ENCODE peak calls at places on chromosomes 16 and 17, in nine cellular contexts. One of them, this sample, is unnamed.
A peak's percentile ranks its signal among the peaks of the same experiment; 100 is the strongest.

GRCh38 chr17:16486373-16487250 is 5.4 kb downstream of the LRRC75A start:
- DNase-seq in epithelial cell of esophagus: peak; percentile 74
- DNase-seq in stimulated activated CD8-positive, alpha-beta memory T cell treated with anti-CD3 and anti-CD28 coated beads, Interleukin-15, amount 100 ng/mL, for 48 hours: no peak
- DNase-seq in IMR-90: peak; percentile 44
- DNase-seq in MG63: peak; percentile 68
- DNase-seq in RCC 7860: peak; percentile 84
- DNase-seq in A549: peak; percentile 38
- DNase-seq in activated T-helper 1 cell treated with Interleukin-2 at 50 U/mL for 16 hours: no peak
- DNase-seq in fibroblast of the aortic adventitia: peak; percentile 77
- DNase-seq in this sample: peak; percentile 63

GRCh38 chr16:28108590-28109247 is 45.2 kb upstream of the GSG1L start:
- DNase-seq in epithelial cell of esophagus: no peak
- DNase-seq in stimulated activated CD8-positive, alpha-beta memory T cell treated with anti-CD3 and anti-CD28 coated beads, Interleukin-15, amount 100 ng/mL, for 48 hours: no peak
- DNase-seq in IMR-90: no peak
- DNase-seq in MG63: no peak
- DNase-seq in RCC 7860: no peak
- DNase-seq in A549: no peak
- DNase-seq in activated T-helper 1 cell treated with Interleukin-2 at 50 U/mL for 16 hours: no peak
- DNase-seq in fibroblast of the aortic adventitia: no peak
- DNase-seq in this sample: no peak

GRCh38 chr16:377419-377951 is 4.3 kb downstream of the PGAP6 start:
- DNase-seq in epithelial cell of esophagus: no peak
- DNase-seq in stimulated activated CD8-positive, alpha-beta memory T cell treated with anti-CD3 and anti-CD28 coated beads, Interleukin-15, amount 100 ng/mL, for 48 hours: no peak
- DNase-seq in IMR-90: no peak
- DNase-seq in MG63: no peak
- DNase-seq in RCC 7860: no peak
- DNase-seq in A549: no peak
- DNase-seq in activated T-helper 1 cell treated with Interleukin-2 at 50 U/mL for 16 hours: no peak
- DNase-seq in fibroblast of the aortic adventitia: no peak
- DNase-seq in this sample: no peak

GRCh38 chr17:49465352-49465751 is 29.7 kb upstream of the NGFR start:
- DNase-seq in epithelial cell of esophagus: no peak
- DNase-seq in stimulated activated CD8-positive, alpha-beta memory T cell treated with anti-CD3 and anti-CD28 coated beads, Interleukin-15, amount 100 ng/mL, for 48 hours: no peak
- DNase-seq in IMR-90: no peak
- DNase-seq in MG63: no peak
- DNase-seq in RCC 7860: no peak
- DNase-seq in A549: no peak
- DNase-seq in activated T-helper 1 cell treated with Interleukin-2 at 50 U/mL for 16 hours: no peak
- DNase-seq in fibroblast of the aortic adventitia: no peak
- DNase-seq in this sample: no peak

GRCh38 chr16:82841108-82841507 is 214.3 kb downstream of the CDH13 start:
- DNase-seq in epithelial cell of esophagus: no peak
- DNase-seq in stimulated activated CD8-positive, alpha-beta memory T cell treated with anti-CD3 and anti-CD28 coated beads, Interleukin-15, amount 100 ng/mL, for 48 hours: no peak
- DNase-seq in IMR-90: no peak
- DNase-seq in MG63: no peak
- DNase-seq in RCC 7860: no peak
- DNase-seq in A549: no peak
- DNase-seq in activated T-helper 1 cell treated with Interleukin-2 at 50 U/mL for 16 hours: no peak
- DNase-seq in fibroblast of the aortic adventitia: no peak
- DNase-seq in this sample: no peak

GRCh38 chr16:64172191-64172590 is 949.7 kb downstream of the CDH11 start:
- DNase-seq in epithelial cell of esophagus: no peak
- DNase-seq in stimulated activated CD8-positive, alpha-beta memory T cell treated with anti-CD3 and anti-CD28 coated beads, Interleukin-15, amount 100 ng/mL, for 48 hours: no peak
- DNase-seq in IMR-90: no peak
- DNase-seq in MG63: no peak
- DNase-seq in RCC 7860: no peak
- DNase-seq in A549: no peak
- DNase-seq in activated T-helper 1 cell treated with Interleukin-2 at 50 U/mL for 16 hours: no peak
- DNase-seq in fibroblast of the aortic adventitia: no peak
- DNase-seq in this sample: no peak

GRCh38 chr16:11497329-11497805 is 89.4 kb downstream of the LITAF start:
- DNase-seq in epithelial cell of esophagus: peak; percentile 96
- DNase-seq in stimulated activated CD8-positive, alpha-beta memory T cell treated with anti-CD3 and anti-CD28 coated beads, Interleukin-15, amount 100 ng/mL, for 48 hours: no peak
- DNase-seq in IMR-90: peak; percentile 56
- DNase-seq in MG63: peak; percentile 100
- DNase-seq in RCC 7860: peak; percentile 92
- DNase-seq in A549: peak; percentile 92
- DNase-seq in activated T-helper 1 cell treated with Interleukin-2 at 50 U/mL for 16 hours: no peak
- DNase-seq in fibroblast of the aortic adventitia: peak; percentile 60
- DNase-seq in this sample: peak; percentile 54

GRCh38 chr17:2054740-2055493 is at the start of gene HIC1:
- DNase-seq in epithelial cell of esophagus: peak; percentile 72
- DNase-seq in stimulated activated CD8-positive, alpha-beta memory T cell treated with anti-CD3 and anti-CD28 coated beads, Interleukin-15, amount 100 ng/mL, for 48 hours: peak; percentile 73
- DNase-seq in IMR-90: peak; percentile 73
- DNase-seq in MG63: peak; percentile 69
- DNase-seq in RCC 7860: peak; percentile 36
- DNase-seq in A549: peak; percentile 74
- DNase-seq in activated T-helper 1 cell treated with Interleukin-2 at 50 U/mL for 16 hours: peak; percentile 70
- DNase-seq in fibroblast of the aortic adventitia: peak; percentile 72
- DNase-seq in this sample: peak; percentile 35

GRCh38 chr16:19909750-19910322 is 25.2 kb upstream of the GPRC5B start:
- DNase-seq in epithelial cell of esophagus: no peak
- DNase-seq in stimulated activated CD8-positive, alpha-beta memory T cell treated with anti-CD3 and anti-CD28 coated beads, Interleukin-15, amount 100 ng/mL, for 48 hours: no peak
- DNase-seq in IMR-90: no peak
- DNase-seq in MG63: no peak
- DNase-seq in RCC 7860: no peak
- DNase-seq in A549: no peak
- DNase-seq in activated T-helper 1 cell treated with Interleukin-2 at 50 U/mL for 16 hours: no peak
- DNase-seq in fibroblast of the aortic adventitia: no peak
- DNase-seq in this sample: no peak

GRCh38 chr16:54594646-54595381 is 308.2 kb upstream of the IRX3 start:
- DNase-seq in epithelial cell of esophagus: no peak
- DNase-seq in stimulated activated CD8-positive, alpha-beta memory T cell treated with anti-CD3 and anti-CD28 coated beads, Interleukin-15, amount 100 ng/mL, for 48 hours: no peak
- DNase-seq in IMR-90: no peak
- DNase-seq in MG63: no peak
- DNase-seq in RCC 7860: no peak
- DNase-seq in A549: no peak
- DNase-seq in activated T-helper 1 cell treated with Interleukin-2 at 50 U/mL for 16 hours: no peak
- DNase-seq in fibroblast of the aortic adventitia: no peak
- DNase-seq in this sample: no peak

GRCh38 chr17:21352981-21353265 is 23.2 kb upstream of the KCNJ12 start:
- DNase-seq in epithelial cell of esophagus: no peak
- DNase-seq in stimulated activated CD8-positive, alpha-beta memory T cell treated with anti-CD3 and anti-CD28 coated beads, Interleukin-15, amount 100 ng/mL, for 48 hours: no peak
- DNase-seq in IMR-90: no peak
- DNase-seq in MG63: no peak
- DNase-seq in RCC 7860: no peak
- DNase-seq in A549: no peak
- DNase-seq in activated T-helper 1 cell treated with Interleukin-2 at 50 U/mL for 16 hours: no peak
- DNase-seq in fibroblast of the aortic adventitia: no peak
- DNase-seq in this sample: no peak

GRCh38 chr16:14553447-14553846 is 76.6 kb downstream of the PARN start:
- DNase-seq in epithelial cell of esophagus: no peak
- DNase-seq in stimulated activated CD8-positive, alpha-beta memory T cell treated with anti-CD3 and anti-CD28 coated beads, Interleukin-15, amount 100 ng/mL, for 48 hours: no peak
- DNase-seq in IMR-90: no peak
- DNase-seq in MG63: no peak
- DNase-seq in RCC 7860: no peak
- DNase-seq in A549: no peak
- DNase-seq in activated T-helper 1 cell treated with Interleukin-2 at 50 U/mL for 16 hours: no peak
- DNase-seq in fibroblast of the aortic adventitia: no peak
- DNase-seq in this sample: no peak

GRCh38 chr16:58020628-58021521 is 4.7 kb upstream of the MMP15 start:
- DNase-seq in epithelial cell of esophagus: peak; percentile 55
- DNase-seq in stimulated activated CD8-positive, alpha-beta memory T cell treated with anti-CD3 and anti-CD28 coated beads, Interleukin-15, amount 100 ng/mL, for 48 hours: no peak
- DNase-seq in IMR-90: peak; percentile 43
- DNase-seq in MG63: peak; percentile 61
- DNase-seq in RCC 7860: peak; percentile 17
- DNase-seq in A549: peak; percentile 48
- DNase-seq in activated T-helper 1 cell treated with Interleukin-2 at 50 U/mL for 16 hours: no peak
- DNase-seq in fibroblast of the aortic adventitia: peak; percentile 52
- DNase-seq in this sample: peak; percentile 12

GRCh38 chr16:87375426-87376135 is 8.0 kb downstream of the FBXO31 start:
- DNase-seq in epithelial cell of esophagus: peak; percentile 79
- DNase-seq in stimulated activated CD8-positive, alpha-beta memory T cell treated with anti-CD3 and anti-CD28 coated beads, Interleukin-15, amount 100 ng/mL, for 48 hours: no peak
- DNase-seq in IMR-90: peak; percentile 55
- DNase-seq in MG63: peak; percentile 35
- DNase-seq in RCC 7860: no peak
- DNase-seq in A549: no peak
- DNase-seq in activated T-helper 1 cell treated with Interleukin-2 at 50 U/mL for 16 hours: no peak
- DNase-seq in fibroblast of the aortic adventitia: peak; percentile 54
- DNase-seq in this sample: peak; percentile 9

GRCh38 chr17:42979511-42980273 is at the start of gene PTGES3L:
- DNase-seq in epithelial cell of esophagus: no peak
- DNase-seq in stimulated activated CD8-positive, alpha-beta memory T cell treated with anti-CD3 and anti-CD28 coated beads, Interleukin-15, amount 100 ng/mL, for 48 hours: peak; percentile 18
- DNase-seq in IMR-90: peak; percentile 48
- DNase-seq in MG63: no peak
- DNase-seq in RCC 7860: peak; percentile 47
- DNase-seq in A549: peak; percentile 48
- DNase-seq in activated T-helper 1 cell treated with Interleukin-2 at 50 U/mL for 16 hours: no peak
- DNase-seq in fibroblast of the aortic adventitia: peak; percentile 27
- DNase-seq in this sample: no peak

GRCh38 chr16:52435573-52435972 is 111.4 kb downstream of the TOX3 start:
- DNase-seq in epithelial cell of esophagus: no peak
- DNase-seq in stimulated activated CD8-positive, alpha-beta memory T cell treated with anti-CD3 and anti-CD28 coated beads, Interleukin-15, amount 100 ng/mL, for 48 hours: no peak
- DNase-seq in IMR-90: no peak
- DNase-seq in MG63: no peak
- DNase-seq in RCC 7860: no peak
- DNase-seq in A549: no peak
- DNase-seq in activated T-helper 1 cell treated with Interleukin-2 at 50 U/mL for 16 hours: no peak
- DNase-seq in fibroblast of the aortic adventitia: no peak
- DNase-seq in this sample: no peak

GRCh38 chr16:56783332-56783731 is 53.4 kb downstream of the NUP93 start:
- DNase-seq in epithelial cell of esophagus: no peak
- DNase-seq in stimulated activated CD8-positive, alpha-beta memory T cell treated with anti-CD3 and anti-CD28 coated beads, Interleukin-15, amount 100 ng/mL, for 48 hours: no peak
- DNase-seq in IMR-90: no peak
- DNase-seq in MG63: no peak
- DNase-seq in RCC 7860: no peak
- DNase-seq in A549: no peak
- DNase-seq in activated T-helper 1 cell treated with Interleukin-2 at 50 U/mL for 16 hours: no peak
- DNase-seq in fibroblast of the aortic adventitia: no peak
- DNase-seq in this sample: no peak

GRCh38 chr17:8836821-8837426 is 30.6 kb downstream of the PIK3R6 start:
- DNase-seq in epithelial cell of esophagus: no peak
- DNase-seq in stimulated activated CD8-positive, alpha-beta memory T cell treated with anti-CD3 and anti-CD28 coated beads, Interleukin-15, amount 100 ng/mL, for 48 hours: no peak
- DNase-seq in IMR-90: no peak
- DNase-seq in MG63: no peak
- DNase-seq in RCC 7860: no peak
- DNase-seq in A549: no peak
- DNase-seq in activated T-helper 1 cell treated with Interleukin-2 at 50 U/mL for 16 hours: no peak
- DNase-seq in fibroblast of the aortic adventitia: no peak
- DNase-seq in this sample: peak; percentile 18